ENCODE peak calls at places on chromosomes 5 and 9, in five cellular contexts. G, P, M, T and L are unnamed samples.

GRCh38 chr5:154284433-154284832 is 93.9 kb downstream of the GALNT10 start:
- DNase-seq in G (no peak), P (no peak), M (no peak), T (no peak), L (no peak)

GRCh38 chr5:123916331-123917121 is 404.5 kb downstream of the CSNK1G3 start:
- DNase-seq in G (peak; percentile 65), P (peak; percentile 95), M (no peak), T (no peak), L (no peak)

GRCh38 chr5:10434392-10434791 is 7.3 kb upstream of the ROPN1L start:
- DNase-seq in G (peak; percentile 80), P (peak; percentile 76), M (no peak), T (no peak), L (no peak)

GRCh38 chr5:181203842-181204560 is 995 bp downstream of the TRIM7 start:
- DNase-seq in G (no peak), P (no peak), M (no peak), T (no peak), L (no peak)

GRCh38 chr5:181234116-181234454 is 9.6 kb downstream of the RACK1 start:
- DNase-seq in G (no peak), P (no peak), M (no peak), T (no peak), L (no peak)

GRCh38 chr5:157066080-157066479 is 7.2 kb upstream of the HAVCR1 start:
- DNase-seq in G (no peak), P (no peak), M (no peak), T (no peak), L (no peak)

GRCh38 chr9:93060746-93061259 is 2.3 kb downstream of the SUSD3 start:
- DNase-seq in G (peak; percentile 41), P (peak; percentile 66), M (no peak), T (no peak), L (no peak)

GRCh38 chr9:9004844-9005243 is 1205.3 kb upstream of the DMAC1 start:
- DNase-seq in G (no peak), P (no peak), M (no peak), T (no peak), L (no peak)

GRCh38 chr5:854217-854616 is 3.4 kb upstream of the ZDHHC11 start:
- DNase-seq in G (no peak), P (no peak), M (no peak), T (no peak), L (no peak)

GRCh38 chr9:21412109-21412508 is 3.2 kb downstream of the IFNA8 start:
- DNase-seq in G (no peak), P (no peak), M (no peak), T (no peak), L (no peak)

GRCh38 chr9:113011911-113012381 is at the start of gene ZNF883:
- DNase-seq in G (peak; percentile 55), P (peak; percentile 69), M (no peak), T (no peak), L (peak; percentile 70)

GRCh38 chr9:530681-531080 is 310.8 kb upstream of the DMRT1 start:
- DNase-seq in G (peak; percentile 2), P (peak; percentile 37), M (peak; percentile 68), T (no peak), L (no peak)

GRCh38 chr9:96777539-96777864 is 385 bp downstream of the ZNF510 start:
- DNase-seq in G (no peak), P (no peak), M (no peak), T (no peak), L (no peak)

GRCh38 chr5:119078870-119079269 is 8.0 kb downstream of the DMXL1 start:
- DNase-seq in G (peak; percentile 38), P (peak; percentile 85), M (no peak), T (no peak), L (no peak)

GRCh38 chr9:87310827-87311564 is 186.7 kb upstream of the DAPK1 start:
- DNase-seq in G (no peak), P (no peak), M (no peak), T (no peak), L (no peak)

GRCh38 chr9:6931913-6932312 is 174.1 kb downstream of the KDM4C start:
- DNase-seq in G (peak; percentile 86), P (peak; percentile 92), M (peak; percentile 66), T (no peak), L (no peak)

GRCh38 chr5:125883223-125883622 is 540.0 kb upstream of the GRAMD2B start:
- DNase-seq in G (no peak), P (no peak), M (no peak), T (no peak), L (no peak)

GRCh38 chr9:88757406-88758010 is 222.5 kb downstream of the NXNL2 start:
- DNase-seq in G (peak; percentile 22), P (no peak), M (no peak), T (no peak), L (peak; percentile 48)

GRCh38 chr9:82454509-82455190 is 466.1 kb downstream of the SPATA31D1 start:
- DNase-seq in G (no peak), P (no peak), M (no peak), T (no peak), L (no peak)

GRCh38 chr9:35862328-35862727 is 7.9 kb downstream of the OR13J1 start:
- DNase-seq in G (no peak), P (no peak), M (no peak), T (no peak), L (no peak)

GRCh38 chr9:132241840-132242620 is 80.2 kb downstream of the NTNG2 start:
- DNase-seq in G (no peak), P (no peak), M (no peak), T (no peak), L (no peak)

GRCh38 chr5:174589599-174589998 is 134.8 kb upstream of the MSX2 start:
- DNase-seq in G (no peak), P (peak; percentile 25), M (no peak), T (no peak), L (no peak)

GRCh38 chr9:100525563-100525962 is 52.3 kb upstream of the CAVIN4 start:
- DNase-seq in G (peak; percentile 2), P (no peak), M (no peak), T (no peak), L (no peak)

GRCh38 chr9:98280574-98280973 is 25.1 kb upstream of the TBC1D2 start:
- DNase-seq in G (no peak), P (no peak), M (no peak), T (no peak), L (no peak)

GRCh38 chr9:121566401-121567141 is 66.9 kb upstream of the GGTA1 start:
- DNase-seq in G (peak; percentile 79), P (peak; percentile 79), M (peak; percentile 72), T (no peak), L (no peak)

GRCh38 chr5:149125386-149125891 is 15.9 kb upstream of the ABLIM3 start:
- DNase-seq in G (peak; percentile 18), P (peak; percentile 26), M (no peak), T (no peak), L (no peak)

GRCh38 chr5:7425830-7426229 is 29.9 kb downstream of the ADCY2 start:
- DNase-seq in G (no peak), P (peak; percentile 36), M (no peak), T (no peak), L (no peak)

GRCh38 chr5:96933764-96934163 is 2.1 kb upstream of the LNPEP start:
- DNase-seq in G (no peak), P (no peak), M (no peak), T (no peak), L (no peak)

GRCh38 chr9:131635912-131636311 is 90.6 kb downstream of the PRRT1B start:
- DNase-seq in G (no peak), P (no peak), M (no peak), T (no peak), L (no peak)

GRCh38 chr9:137408651-137409405 is 14.1 kb downstream of the EXD3 start:
- DNase-seq in G (no peak), P (no peak), M (no peak), T (no peak), L (no peak)

GRCh38 chr9:137405677-137406081 is 17.3 kb downstream of the EXD3 start:
- DNase-seq in G (peak; percentile 10), P (no peak), M (no peak), T (no peak), L (no peak)

GRCh38 chr9:137407590-137408300 is 15.2 kb downstream of the EXD3 start:
- DNase-seq in G (no peak), P (no peak), M (no peak), T (no peak), L (no peak)

GRCh38 chr9:137406085-137406773 is 16.7 kb downstream of the EXD3 start:
- DNase-seq in G (no peak), P (no peak), M (no peak), T (no peak), L (no peak)

GRCh38 chr9:137406876-137407589 is 15.9 kb downstream of the EXD3 start:
- DNase-seq in G (peak; percentile 44), P (peak; percentile 55), M (no peak), T (no peak), L (peak; percentile 85)
- TF ChIP-seq CTCF in G (peak; percentile 84), P (peak; percentile 54), M (peak; percentile 87), T (peak; percentile 69), L (peak; percentile 91)

GRCh38 chr9:17402309-17402708 is 176.6 kb upstream of the SH3GL2 start:
- DNase-seq in G (peak; percentile 34), P (peak; percentile 10), M (no peak), T (no peak), L (no peak)
- TF ChIP-seq CTCF in G (peak; percentile 37), P (peak; percentile 18), M (no peak), T (no peak), L (peak; percentile 52)

DNA sequence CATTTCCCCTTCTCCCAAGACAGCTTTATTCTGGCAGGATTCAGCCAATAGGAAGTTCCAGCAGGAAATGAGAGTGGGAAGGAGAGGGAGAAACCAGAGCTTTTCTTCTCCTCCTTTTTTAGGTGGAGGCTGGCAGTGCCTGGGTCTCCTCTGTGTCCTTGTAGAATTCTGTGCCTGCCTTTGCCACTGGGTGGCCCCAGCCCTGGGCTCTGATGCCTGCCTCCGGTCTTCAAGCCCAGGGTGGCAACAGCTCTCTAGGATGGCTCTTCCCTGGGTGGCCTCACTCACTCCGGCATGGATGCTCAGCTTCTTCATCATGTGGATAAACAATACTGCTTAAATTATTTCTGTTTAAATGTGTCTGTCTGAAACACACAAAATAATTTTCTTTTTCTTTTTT is 694.8 kb downstream of the SEMA5A start:
- DNase-seq in G (no peak), P (no peak), M (no peak), T (no peak), L (no peak)
- TF ChIP-seq CTCF in G (no peak), P (no peak), M (no peak), T (no peak), L (peak; percentile 24)

DNA sequence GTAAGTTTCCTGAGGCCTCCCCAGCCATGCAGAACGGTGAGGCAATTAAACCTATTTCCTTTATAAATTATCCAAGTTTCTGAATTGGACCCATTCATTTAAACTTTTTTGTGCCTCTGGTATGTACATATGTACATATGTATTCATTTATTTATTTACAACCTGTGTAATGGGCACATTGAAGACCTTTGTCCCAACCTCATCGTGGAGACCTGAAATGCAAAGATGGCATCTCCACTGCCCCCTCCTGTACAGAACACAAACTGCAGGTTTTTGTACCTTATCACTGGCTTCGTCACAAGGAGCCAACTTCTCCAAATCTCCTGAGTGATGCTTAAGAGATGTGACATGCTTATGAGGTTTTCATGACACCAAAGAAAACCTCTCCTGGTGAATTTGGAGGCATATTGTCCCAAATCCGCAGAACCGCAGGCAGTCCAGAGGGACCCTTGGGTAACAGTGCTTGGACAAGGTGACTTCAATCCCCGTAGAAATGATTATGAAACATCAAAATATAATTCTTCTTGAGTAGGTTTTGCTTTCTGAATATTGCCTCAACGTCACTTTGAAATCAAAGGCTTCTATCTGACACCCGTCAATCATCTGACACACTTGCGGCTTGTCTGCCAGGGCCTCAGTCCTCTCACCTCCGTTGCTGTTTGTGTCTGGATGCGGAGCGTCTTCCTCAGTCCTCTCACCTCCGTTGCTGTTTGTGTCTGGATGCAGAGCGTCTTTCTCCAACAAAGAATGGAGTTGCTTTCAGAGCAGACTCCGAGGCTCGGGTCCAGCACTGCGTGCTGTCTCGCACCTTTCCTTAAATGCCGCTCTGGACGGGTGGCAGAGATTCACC is 135.0 kb upstream of the IRX4 start:
- DNase-seq in G (peak; percentile 10), P (no peak), M (no peak), T (peak; percentile 64), L (no peak)
- TF ChIP-seq CTCF in G (peak; percentile 37), P (peak; percentile 50), M (peak; percentile 40), T (no peak), L (peak; percentile 73)